ENCODE peak calls at places on chromosomes 6 and 20, in six cellular contexts. H, R, Q, U, M and V are unnamed samples.

GRCh38 chr20:39829713-39830112 is 859.3 kb downstream of the MAFB start:
- DNase-seq in H (no peak), Q (peak; percentile 47), U (no peak), M (no peak), R (no peak), V (no peak)

GRCh38 chr6:106751501-106752252 is 122.3 kb downstream of the QRSL1 start:
- DNase-seq in Q (no peak), U (no peak), H (no peak), R (peak; percentile 82), M (no peak), V (no peak)

GRCh38 chr20:47865912-47866311 is 80.6 kb upstream of the SULF2 start:
- DNase-seq in Q (no peak), R (no peak), M (no peak), U (no peak), H (no peak), V (no peak)

GRCh38 chr6:158145940-158146339 is 22.1 kb downstream of the SERAC1 start:
- DNase-seq in U (no peak), M (no peak), R (no peak), H (no peak), Q (no peak), V (no peak)

GRCh38 chr6:14758421-14759043 is 487.3 kb upstream of the JARID2 start:
- DNase-seq in Q (no peak), H (no peak), U (peak; percentile 1), R (peak; percentile 82), M (no peak), V (no peak)

GRCh38 chr6:142926494-142927273 is 18.3 kb downstream of the HIVEP2 start:
- DNase-seq in U (peak; percentile 76), Q (peak; percentile 80), H (no peak), R (peak; percentile 15), M (peak; percentile 60), V (peak; percentile 90)

GRCh38 chr20:53580376-53581111 is 13.1 kb downstream of the ZNF217 start:
- DNase-seq in M (no peak), U (no peak), Q (no peak), R (no peak), H (no peak), V (no peak)

GRCh38 chr20:49656304-49656703 is 57.4 kb downstream of the B4GALT5 start:
- DNase-seq in R (peak; percentile 75), M (no peak), Q (no peak), H (no peak), U (peak; percentile 11), V (no peak)

GRCh38 chr6:52221302-52221701 is 23.0 kb downstream of the IL17F start:
- DNase-seq in M (no peak), U (no peak), R (no peak), Q (no peak), H (no peak), V (no peak)

GRCh38 chr20:7348253-7348652 is 580.8 kb downstream of the BMP2 start:
- DNase-seq in M (no peak), R (no peak), U (no peak), Q (no peak), H (no peak), V (no peak)

GRCh38 chr6:82144852-82145332 is 102.7 kb downstream of the IBTK start:
- DNase-seq in R (peak; percentile 29), U (no peak), M (no peak), Q (no peak), H (no peak), V (peak; percentile 46)

GRCh38 chr6:169906741-169907418 is 155.5 kb downstream of the ERMARD start:
- DNase-seq in M (no peak), R (no peak), H (no peak), Q (no peak), U (no peak), V (no peak)

GRCh38 chr6:63740709-63741108 is 105.1 kb downstream of the PHF3 start:
- DNase-seq in M (no peak), Q (no peak), R (no peak), U (no peak), H (no peak), V (no peak)

GRCh38 chr20:20410678-20411077 is 42.8 kb downstream of the INSM1 start:
- DNase-seq in H (no peak), U (peak; percentile 31), Q (no peak), M (peak; percentile 16), R (peak; percentile 80), V (peak; percentile 76)

GRCh38 chr6:1678966-1679690 is 69.4 kb downstream of the FOXC1 start:
- DNase-seq in R (peak; percentile 12), Q (no peak), H (no peak), U (no peak), M (no peak), V (no peak)

GRCh38 chr6:113870917-113871316 is 13.8 kb downstream of the MARCKS start:
- DNase-seq in M (no peak), U (no peak), H (no peak), Q (no peak), R (no peak), V (no peak)

GRCh38 chr20:51023617-51024155 is 779 bp upstream of the KCNG1 start:
- DNase-seq in U (no peak), M (no peak), H (no peak), R (no peak), Q (no peak), V (peak; percentile 33)

GRCh38 chr20:13953227-13953626 is 37.2 kb downstream of the SEL1L2 start:
- DNase-seq in Q (no peak), M (no peak), R (no peak), H (no peak), U (no peak), V (no peak)

GRCh38 chr20:57563522-57563921 is 2.6 kb downstream of the PCK1 start:
- DNase-seq in U (no peak), H (no peak), R (no peak), Q (no peak), M (no peak), V (no peak)

GRCh38 chr6:168784426-168784825 is 343.4 kb downstream of the SMOC2 start:
- DNase-seq in Q (no peak), H (no peak), R (no peak), U (no peak), M (no peak), V (no peak)

GRCh38 chr6:156808287-156808686 is 31.1 kb downstream of the ARID1B start:
- DNase-seq in H (no peak), Q (no peak), R (peak; percentile 49), M (no peak), U (no peak), V (no peak)

GRCh38 chr6:100775667-100776066 is 105.5 kb downstream of the ASCC3 start:
- DNase-seq in U (no peak), M (no peak), Q (no peak), H (no peak), R (no peak), V (no peak)

GRCh38 chr20:59724457-59725366 is 120.4 kb downstream of the PHACTR3 start:
- DNase-seq in H (no peak), Q (no peak), R (peak; percentile 89), U (no peak), M (no peak), V (no peak)

GRCh38 chr6:15389079-15389758 is 143.3 kb downstream of the JARID2 start:
- DNase-seq in U (no peak), Q (no peak), M (no peak), H (no peak), R (no peak), V (no peak)

GRCh38 chr20:53960586-53961386 is 109.6 kb downstream of the BCAS1 start:
- DNase-seq in Q (no peak), H (no peak), M (no peak), U (no peak), R (no peak), V (no peak)

GRCh38 chr6:137230547-137230946 is 11.4 kb upstream of the IFNGR1 start:
- DNase-seq in U (no peak), Q (no peak), M (no peak), H (no peak), R (no peak), V (no peak)

GRCh38 chr6:39416026-39416425 is 93.5 kb upstream of the KCNK16 start:
- DNase-seq in U (no peak), Q (no peak), H (no peak), R (peak; percentile 16), M (no peak), V (no peak)

GRCh38 chr20:62777528-62777830 is 18.8 kb upstream of the MRGBP start:
- DNase-seq in Q (no peak), R (no peak), U (no peak), H (no peak), M (no peak), V (no peak)

GRCh38 chr20:64228086-64228485 is 27.5 kb upstream of the PCMTD2 start:
- DNase-seq in M (no peak), R (no peak), Q (no peak), U (no peak), H (no peak), V (no peak)

GRCh38 chr6:53048431-53049195 is 16.6 kb upstream of the FBXO9 start:
- DNase-seq in H (no peak), U (no peak), R (no peak), M (no peak), Q (no peak), V (no peak)

GRCh38 chr6:37308084-37308817 is 45.5 kb upstream of the RNF8 start:
- DNase-seq in H (no peak), U (no peak), M (no peak), Q (no peak), R (peak; percentile 85), V (no peak)

GRCh38 chr20:38747495-38748096 is 664 bp upstream of the ACTR5 start:
- DNase-seq in U (no peak), R (no peak), Q (no peak), M (no peak), H (no peak), V (no peak)

GRCh38 chr20:36572701-36573102 is 695 bp upstream of the TGIF2 start:
- DNase-seq in R (no peak), Q (no peak), U (no peak), M (peak; percentile 26), H (peak; percentile 68), V (peak; percentile 46)

GRCh38 chr6:18395851-18396187 is 8.7 kb downstream of the RNF144B start:
- DNase-seq in H (no peak), R (no peak), U (no peak), M (no peak), Q (no peak), V (no peak)

GRCh38 chr6:52288216-52288615 is 3.7 kb upstream of the MCM3 start:
- DNase-seq in H (no peak), Q (no peak), U (no peak), R (no peak), M (no peak), V (no peak)

GRCh38 chr20:36091561-36092423 is 62.7 kb upstream of the EPB41L1 start:
- DNase-seq in M (no peak), R (no peak), U (no peak), Q (no peak), H (no peak), V (peak; percentile 36)

GRCh38 chr6:19382676-19383075 is 454.5 kb upstream of the ID4 start:
- DNase-seq in H (no peak), R (no peak), Q (no peak), U (no peak), M (no peak), V (no peak)

GRCh38 chr6:70955441-70956190 is 1.2 kb downstream of the B3GAT2 start:
- DNase-seq in M (peak; percentile 95), U (peak; percentile 66), H (peak; percentile 76), R (peak; percentile 95), Q (peak; percentile 80), V (peak; percentile 92)

GRCh38 chr6:149884215-149884614 is 13.7 kb downstream of the RAET1E start:
- DNase-seq in U (no peak), Q (no peak), H (no peak), M (no peak), R (peak; percentile 37), V (peak; percentile 50)

GRCh38 chr6:164079275-164079600 is 664.7 kb downstream of the QKI start:
- DNase-seq in Q (no peak), H (no peak), M (no peak), U (no peak), R (no peak), V (no peak)